ENCODE peak calls at places on chromosome 11, in five cellular contexts. E, K, P, W and Z are unnamed samples.

GRCh38 chr11:126512741-126513715 is 157.5 kb downstream of the ST3GAL4 start:
- DNase-seq in E (no peak), K (no peak), P (no peak), W (no peak), Z (no peak)

GRCh38 chr11:13772223-13773046 is 104.0 kb downstream of the FAR1 start:
- DNase-seq in E (peak), K (no peak), P (peak), W (no peak), Z (peak)

GRCh38 chr11:10267821-10268220 is 26.2 kb downstream of the SBF2 start:
- DNase-seq in E (no peak), K (no peak), P (no peak), W (no peak), Z (no peak)

GRCh38 chr11:93842461-93842860 is 8.0 kb downstream of the VSTM5 start:
- DNase-seq in E (peak), K (no peak), P (no peak), W (no peak), Z (peak)

GRCh38 chr11:117064275-117064674 is 34.0 kb downstream of the SIK3 start:
- DNase-seq in E (peak), K (no peak), P (no peak), W (no peak), Z (peak)

GRCh38 chr11:88359529-88359928 is 22.0 kb upstream of the CTSC start:
- DNase-seq in E (no peak), K (no peak), P (no peak), W (no peak), Z (no peak)

GRCh38 chr11:60242607-60243292 is at the start of gene MS4A4E:
- DNase-seq in E (no peak), K (no peak), P (no peak), W (no peak), Z (no peak)

GRCh38 chr11:7251836-7252682 is at the start of gene SYT9:
- DNase-seq in E (peak), K (peak), P (peak), W (no peak), Z (peak)